ENCODE peak calls at places on chromosome 13, in four cellular contexts. One of them, this sample, is unnamed.
A peak's percentile ranks its signal among the peaks of the same experiment; 100 is the strongest.

GRCh38 chr13:79481685-79482052 is 714 bp downstream of the NDFIP2 start:
- DNase-seq in ovary: no peak
- DNase-seq in CD8-positive, alpha-beta memory T cell: peak; percentile 59
- DNase-seq in A549: no peak
- DNase-seq in this sample: peak; percentile 46

GRCh38 chr13:87821512-87821911 is 150.3 kb downstream of the SLITRK5 start:
- DNase-seq in A549: no peak
- DNase-seq in CD8-positive, alpha-beta memory T cell: no peak
- DNase-seq in ovary: no peak
- DNase-seq in this sample: no peak

GRCh38 chr13:109704771-109705628 is 81.4 kb downstream of the IRS2 start:
- DNase-seq in CD8-positive, alpha-beta memory T cell: no peak
- DNase-seq in A549: peak; percentile 87
- DNase-seq in ovary: no peak
- DNase-seq in this sample: no peak

GRCh38 chr13:42076309-42076713 is 27.9 kb downstream of the DGKH start:
- DNase-seq in A549: no peak
- DNase-seq in CD8-positive, alpha-beta memory T cell: no peak
- DNase-seq in ovary: no peak
- DNase-seq in this sample: no peak

GRCh38 chr13:48142437-48142836 is 47.5 kb upstream of the MED4 start:
- DNase-seq in CD8-positive, alpha-beta memory T cell: no peak
- DNase-seq in A549: no peak
- DNase-seq in ovary: no peak
- DNase-seq in this sample: no peak

GRCh38 chr13:64855506-64855905 is 2374.6 kb downstream of the PCDH9 start:
- DNase-seq in A549: no peak
- DNase-seq in ovary: no peak
- DNase-seq in CD8-positive, alpha-beta memory T cell: no peak
- DNase-seq in this sample: no peak

GRCh38 chr13:82758056-82758455 is 1124.2 kb downstream of the SLITRK1 start:
- DNase-seq in CD8-positive, alpha-beta memory T cell: no peak
- DNase-seq in A549: peak; percentile 14
- DNase-seq in ovary: no peak
- DNase-seq in this sample: no peak

GRCh38 chr13:109416001-109416400 is 370.4 kb downstream of the IRS2 start:
- DNase-seq in ovary: no peak
- DNase-seq in A549: no peak
- DNase-seq in CD8-positive, alpha-beta memory T cell: no peak
- DNase-seq in this sample: no peak

GRCh38 chr13:74930402-74931165 is 551.4 kb downstream of the TBC1D4 start:
- DNase-seq in A549: no peak
- DNase-seq in ovary: no peak
- DNase-seq in CD8-positive, alpha-beta memory T cell: no peak
- DNase-seq in this sample: no peak

GRCh38 chr13:50598338-50598737 is 245.2 kb downstream of the DLEU7 start:
- DNase-seq in ovary: no peak
- DNase-seq in CD8-positive, alpha-beta memory T cell: no peak
- DNase-seq in A549: no peak
- DNase-seq in this sample: no peak
- H3K4me3 ChIP-seq in ovary: no peak overlapping the region
- H3K4me3 ChIP-seq in CD8-positive, alpha-beta memory T cell: no peak overlapping the region
- H3K4me3 ChIP-seq in A549: no peak overlapping the region
- H3K4me3 ChIP-seq in this sample: no peak overlapping the region

GRCh38 chr13:66994498-66995365 is 235.4 kb downstream of the PCDH9 start:
- DNase-seq in CD8-positive, alpha-beta memory T cell: no peak
- DNase-seq in A549: peak; percentile 17
- DNase-seq in ovary: no peak
- DNase-seq in this sample: no peak
- H3K4me3 ChIP-seq in CD8-positive, alpha-beta memory T cell: no peak overlapping the region
- H3K4me3 ChIP-seq in A549: peak overlapping the region; percentile 40
- H3K4me3 ChIP-seq in ovary: no peak overlapping the region
- H3K4me3 ChIP-seq in this sample: no peak overlapping the region

GRCh38 chr13:49997935-49998334 is 1.1 kb downstream of the TRIM13 start:
- DNase-seq in CD8-positive, alpha-beta memory T cell: no peak
- DNase-seq in A549: no peak
- DNase-seq in ovary: no peak
- DNase-seq in this sample: no peak
- H3K4me3 ChIP-seq in CD8-positive, alpha-beta memory T cell: peak overlapping the region; percentile 92
- H3K4me3 ChIP-seq in A549: peak overlapping the region; percentile 76
- H3K4me3 ChIP-seq in ovary: peak overlapping the region; percentile 86
- H3K4me3 ChIP-seq in this sample: no peak overlapping the region

DNA sequence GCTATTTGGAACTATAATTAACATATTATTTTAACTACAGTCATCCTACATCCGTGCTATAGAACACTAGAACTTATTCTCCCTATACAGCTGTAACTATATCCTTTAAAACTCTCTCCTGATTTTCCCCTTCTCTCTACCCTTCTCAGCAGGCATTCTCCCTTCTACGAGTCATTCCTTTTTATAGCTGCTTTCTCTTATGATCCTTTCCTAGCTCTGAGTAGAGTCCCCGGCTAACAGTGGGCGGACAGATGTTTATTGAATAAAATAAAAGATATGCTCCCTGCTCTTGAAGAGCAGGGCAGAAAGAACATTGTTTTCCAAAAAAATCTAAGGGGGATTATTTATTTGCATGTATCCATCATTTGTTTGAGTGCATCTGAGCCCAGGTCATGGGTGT is 246.5 kb upstream of the TMTC4 start:
- DNase-seq in A549: no peak
- DNase-seq in CD8-positive, alpha-beta memory T cell: no peak
- DNase-seq in ovary: no peak
- DNase-seq in this sample: no peak
- H3K4me3 ChIP-seq in A549: no peak overlapping the region
- H3K4me3 ChIP-seq in CD8-positive, alpha-beta memory T cell: no peak overlapping the region
- H3K4me3 ChIP-seq in ovary: no peak overlapping the region
- H3K4me3 ChIP-seq in this sample: no peak overlapping the region

GRCh38 chr13:113178070-113178895 is 19.8 kb downstream of the PROZ start:
- DNase-seq in ovary: no peak
- DNase-seq in CD8-positive, alpha-beta memory T cell: no peak
- DNase-seq in A549: no peak
- DNase-seq in this sample: no peak
- H3K4me3 ChIP-seq in ovary: no peak overlapping the region
- H3K4me3 ChIP-seq in CD8-positive, alpha-beta memory T cell: no peak overlapping the region
- H3K4me3 ChIP-seq in A549: no peak overlapping the region
- H3K4me3 ChIP-seq in this sample: no peak overlapping the region

GRCh38 chr13:107865643-107866006 is 349.7 kb downstream of the LIG4 start:
- DNase-seq in A549: no peak
- DNase-seq in ovary: no peak
- DNase-seq in CD8-positive, alpha-beta memory T cell: no peak
- DNase-seq in this sample: no peak
- H3K4me3 ChIP-seq in A549: peak overlapping the region; percentile 53
- H3K4me3 ChIP-seq in ovary: no peak overlapping the region
- H3K4me3 ChIP-seq in CD8-positive, alpha-beta memory T cell: no peak overlapping the region
- H3K4me3 ChIP-seq in this sample: no peak overlapping the region

DNA sequence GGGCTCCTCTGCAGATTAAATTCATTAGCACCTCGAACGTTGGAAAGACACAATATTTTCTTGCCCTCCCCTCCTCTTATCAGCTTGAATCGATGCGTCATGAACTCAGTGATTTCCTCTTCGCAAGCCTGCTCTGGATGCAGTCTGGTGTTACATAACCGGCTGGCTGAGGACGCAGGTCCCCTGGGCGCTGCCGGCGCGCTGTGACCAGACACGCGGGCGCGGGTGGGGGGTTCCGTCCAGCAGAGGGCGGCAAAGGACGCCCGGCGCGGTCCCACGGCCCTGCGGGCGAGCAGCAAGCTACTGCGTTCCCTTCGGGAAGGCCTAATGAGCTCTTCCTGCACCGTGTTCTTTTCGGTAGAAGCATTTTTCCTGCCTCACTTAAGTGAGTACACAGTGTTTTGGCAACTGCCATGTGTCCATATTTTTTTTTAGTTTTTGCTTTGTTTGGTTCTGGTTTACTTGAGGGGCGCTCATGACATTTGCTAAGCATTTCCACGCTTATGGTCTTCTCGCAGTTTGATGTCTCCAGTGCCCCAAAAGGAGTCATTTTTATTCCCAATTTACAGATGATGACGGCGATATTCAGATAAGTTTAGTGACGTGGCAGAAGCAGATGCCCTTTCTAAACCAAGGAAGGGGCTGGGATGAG is 112.2 kb upstream of the MBNL2 start:
- DNase-seq in A549: peak; percentile 83
- DNase-seq in CD8-positive, alpha-beta memory T cell: peak; percentile 79
- DNase-seq in ovary: peak; percentile 94
- DNase-seq in this sample: peak; percentile 69
- H3K4me3 ChIP-seq in A549: no peak overlapping the region
- H3K4me3 ChIP-seq in CD8-positive, alpha-beta memory T cell: no peak overlapping the region
- H3K4me3 ChIP-seq in ovary: no peak overlapping the region
- H3K4me3 ChIP-seq in this sample: no peak overlapping the region